ENCODE peak calls at places on chromosomes 2 and 18, in four cellular contexts. One of them, this sample, is unnamed.

GRCh38 chr2:239028253-239028619 is 180.4 kb downstream of the TWIST2 start:
- DNase-seq in H1: no peak
- DNase-seq in HepG2: no peak
- DNase-seq in K562: no peak
- DNase-seq in this sample: no peak

GRCh38 chr2:74617123-74617522 is 31.0 kb downstream of the M1AP start:
- DNase-seq in K562: no peak
- DNase-seq in H1: no peak
- DNase-seq in HepG2: no peak
- DNase-seq in this sample: no peak

GRCh38 chr2:71784734-71785549 is 331.6 kb downstream of the DYSF start:
- DNase-seq in K562: peak
- DNase-seq in HepG2: peak
- DNase-seq in H1: peak
- DNase-seq in this sample: no peak

GRCh38 chr2:34849827-34850226 is 1250.7 kb upstream of the FAM98A start:
- DNase-seq in K562: no peak
- DNase-seq in H1: no peak
- DNase-seq in HepG2: no peak
- DNase-seq in this sample: no peak

GRCh38 chr2:83572400-83572799 is 886.7 kb downstream of the SUCLG1 start:
- DNase-seq in H1: no peak
- DNase-seq in K562: no peak
- DNase-seq in HepG2: no peak
- DNase-seq in this sample: no peak

GRCh38 chr2:238995634-238996033 is 147.7 kb downstream of the TWIST2 start:
- DNase-seq in HepG2: no peak
- DNase-seq in K562: no peak
- DNase-seq in H1: no peak
- DNase-seq in this sample: no peak

GRCh38 chr2:206218792-206219509 is 55.5 kb upstream of the ZDBF2 start:
- DNase-seq in H1: no peak
- DNase-seq in HepG2: no peak
- DNase-seq in K562: no peak
- DNase-seq in this sample: no peak

GRCh38 chr2:230774348-230774951 is 61.8 kb downstream of the CAB39 start:
- DNase-seq in K562: peak
- DNase-seq in HepG2: no peak
- DNase-seq in H1: no peak
- DNase-seq in this sample: no peak

GRCh38 chr2:188808921-188809320 is 165.3 kb upstream of the COL3A1 start:
- DNase-seq in H1: no peak
- DNase-seq in HepG2: no peak
- DNase-seq in K562: no peak
- DNase-seq in this sample: no peak

GRCh38 chr2:76296400-76296799 is 585.7 kb upstream of the GCFC2 start:
- DNase-seq in K562: no peak
- DNase-seq in H1: no peak
- DNase-seq in HepG2: no peak
- DNase-seq in this sample: no peak

GRCh38 chr2:20223345-20224190 is 1.4 kb downstream of the SDC1 start:
- DNase-seq in H1: peak
- DNase-seq in HepG2: peak
- DNase-seq in K562: no peak
- DNase-seq in this sample: no peak

GRCh38 chr2:37911296-37911888 is 13.7 kb upstream of the RMDN2 start:
- DNase-seq in K562: no peak
- DNase-seq in H1: no peak
- DNase-seq in HepG2: no peak
- DNase-seq in this sample: no peak

GRCh38 chr18:26532367-26533340 is 15.7 kb downstream of the KCTD1 start:
- DNase-seq in HepG2: no peak
- DNase-seq in K562: no peak
- DNase-seq in H1: no peak
- DNase-seq in this sample: no peak

GRCh38 chr2:71686781-71687180 is 233.4 kb downstream of the DYSF start:
- DNase-seq in K562: no peak
- DNase-seq in HepG2: no peak
- DNase-seq in H1: no peak
- DNase-seq in this sample: no peak

GRCh38 chr2:192515937-192516336 is 321.2 kb upstream of the TMEFF2 start:
- DNase-seq in K562: no peak
- DNase-seq in HepG2: no peak
- DNase-seq in H1: no peak
- DNase-seq in this sample: no peak

GRCh38 chr2:191631754-191632153 is 46.2 kb upstream of the NABP1 start:
- DNase-seq in HepG2: peak
- DNase-seq in H1: no peak
- DNase-seq in K562: peak
- DNase-seq in this sample: no peak

GRCh38 chr18:44742741-44743311 is 62.1 kb downstream of the SETBP1 start:
- DNase-seq in K562: no peak
- DNase-seq in H1: no peak
- DNase-seq in HepG2: no peak
- DNase-seq in this sample: no peak

GRCh38 chr2:71736986-71737385 is 283.6 kb downstream of the DYSF start:
- DNase-seq in K562: no peak
- DNase-seq in H1: no peak
- DNase-seq in HepG2: no peak
- DNase-seq in this sample: no peak

DNA sequence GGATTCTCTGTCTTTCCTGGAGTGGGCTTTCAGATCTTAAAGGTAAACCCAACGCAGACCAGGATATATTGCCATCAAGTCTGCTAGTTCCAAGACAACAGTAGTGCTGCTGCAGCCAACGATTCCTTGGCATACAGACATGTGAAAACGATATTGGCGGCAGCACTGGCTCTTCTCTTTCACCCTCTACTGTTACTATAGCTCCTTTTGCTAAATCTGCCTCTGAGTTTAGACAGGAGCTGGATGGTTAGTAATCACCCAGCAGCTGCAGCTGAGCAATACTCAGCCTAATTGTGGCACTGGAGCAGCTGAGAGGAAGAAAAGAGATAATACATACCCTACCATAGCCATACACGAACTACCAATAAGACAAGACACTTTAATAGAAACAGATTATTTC is 4.0 kb downstream of the YES1 start:
- DNase-seq in K562: peak
- DNase-seq in HepG2: no peak
- DNase-seq in H1: no peak
- DNase-seq in this sample: no peak
- TF ChIP-seq HDAC6 in K562: no peak
- TF ChIP-seq HDAC6 in HepG2: no peak
- TF ChIP-seq HDAC6 in H1: no peak
- TF ChIP-seq HDAC6 in this sample: no peak

GRCh38 chr2:42200534-42201227 is 31.5 kb downstream of the EML4 start:
- DNase-seq in K562: no peak
- DNase-seq in HepG2: no peak
- DNase-seq in H1: no peak
- DNase-seq in this sample: no peak
- TF ChIP-seq HDAC6 in K562: no peak
- TF ChIP-seq HDAC6 in HepG2: no peak
- TF ChIP-seq HDAC6 in H1: no peak
- TF ChIP-seq HDAC6 in this sample: no peak

GRCh38 chr2:220075835-220076234 is 448.4 kb downstream of the SLC4A3 start:
- DNase-seq in HepG2: no peak
- DNase-seq in H1: no peak
- DNase-seq in K562: no peak
- DNase-seq in this sample: no peak

GRCh38 chr2:220077488-220077887 is 450.1 kb downstream of the SLC4A3 start:
- DNase-seq in HepG2: no peak
- DNase-seq in K562: no peak
- DNase-seq in H1: no peak
- DNase-seq in this sample: no peak

GRCh38 chr2:220079595-220079994 is 452.2 kb downstream of the SLC4A3 start:
- DNase-seq in H1: no peak
- DNase-seq in HepG2: no peak
- DNase-seq in K562: no peak
- DNase-seq in this sample: no peak

GRCh38 chr2:220078439-220078838 is 451.0 kb downstream of the SLC4A3 start:
- DNase-seq in HepG2: no peak
- DNase-seq in K562: no peak
- DNase-seq in H1: no peak
- DNase-seq in this sample: no peak

DNA sequence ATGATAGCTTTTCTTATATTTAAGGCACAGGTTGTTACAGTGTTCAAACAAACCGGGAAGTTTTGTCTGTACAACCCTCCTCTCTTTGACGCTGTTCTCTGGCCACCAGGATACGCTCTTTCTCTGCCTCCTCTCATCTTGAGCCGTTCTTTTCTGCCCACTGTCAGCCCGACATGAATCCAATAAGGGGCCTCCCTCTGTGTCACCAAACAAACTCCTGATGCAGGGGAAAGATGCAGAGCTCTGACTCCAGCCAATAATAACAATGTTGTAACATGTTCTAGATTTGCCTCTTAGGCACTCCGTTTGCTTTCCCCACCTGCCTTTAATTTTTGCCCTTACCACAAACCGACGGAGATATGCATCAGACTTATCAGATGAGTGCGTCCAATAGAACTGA is 449.3 kb downstream of the SLC4A3 start:
- DNase-seq in K562: no peak
- DNase-seq in HepG2: no peak
- DNase-seq in H1: no peak
- DNase-seq in this sample: no peak
- TF ChIP-seq HDAC6 in K562: no peak
- TF ChIP-seq HDAC6 in HepG2: no peak
- TF ChIP-seq HDAC6 in H1: no peak
- TF ChIP-seq HDAC6 in this sample: no peak

GRCh38 chr2:85277416-85278158 is 50.2 kb downstream of the TGOLN2 start:
- DNase-seq in K562: no peak
- DNase-seq in H1: no peak
- DNase-seq in HepG2: no peak
- DNase-seq in this sample: no peak

GRCh38 chr2:85276571-85277121 is 51.1 kb downstream of the TGOLN2 start:
- DNase-seq in K562: no peak
- DNase-seq in HepG2: no peak
- DNase-seq in H1: no peak
- DNase-seq in this sample: no peak

GRCh38 chr2:85272357-85272756 is 55.4 kb downstream of the TGOLN2 start:
- DNase-seq in HepG2: no peak
- DNase-seq in H1: no peak
- DNase-seq in K562: no peak
- DNase-seq in this sample: no peak

GRCh38 chr2:85275984-85276540 is 51.7 kb downstream of the TGOLN2 start:
- DNase-seq in H1: no peak
- DNase-seq in HepG2: no peak
- DNase-seq in K562: no peak
- DNase-seq in this sample: no peak

GRCh38 chr2:85273732-85274731 is 53.8 kb downstream of the TGOLN2 start:
- DNase-seq in H1: no peak
- DNase-seq in HepG2: peak
- DNase-seq in K562: peak
- DNase-seq in this sample: no peak
- TF ChIP-seq HDAC6 in H1: no peak
- TF ChIP-seq HDAC6 in HepG2: no peak
- TF ChIP-seq HDAC6 in K562: no peak
- TF ChIP-seq HDAC6 in this sample: no peak

GRCh38 chr2:202344178-202344577 is 31.9 kb upstream of the BMPR2 start:
- DNase-seq in HepG2: no peak
- DNase-seq in H1: no peak
- DNase-seq in K562: no peak
- DNase-seq in this sample: no peak
- TF ChIP-seq HDAC6 in HepG2: no peak
- TF ChIP-seq HDAC6 in H1: no peak
- TF ChIP-seq HDAC6 in K562: no peak
- TF ChIP-seq HDAC6 in this sample: no peak

DNA sequence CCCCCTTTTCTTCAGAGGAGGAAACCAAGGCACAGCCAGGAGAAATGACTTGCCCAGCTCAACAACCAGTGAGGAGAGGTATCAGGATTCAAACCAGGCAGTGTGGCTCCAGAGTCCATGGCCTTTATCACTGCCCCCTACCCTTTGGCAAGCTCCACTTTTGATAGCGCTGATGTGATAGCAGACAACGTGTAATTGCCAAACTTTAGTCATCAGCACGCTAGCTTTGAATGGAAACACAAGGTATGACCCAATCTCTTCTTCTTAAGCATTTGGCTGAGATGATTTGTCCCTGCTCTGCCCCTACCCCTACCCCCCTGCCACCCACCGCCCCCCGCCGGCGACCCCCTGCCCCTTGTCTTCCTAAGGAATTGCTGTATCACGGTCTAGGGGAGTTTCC is 75.3 kb upstream of the MAP4K4 start:
- DNase-seq in HepG2: no peak
- DNase-seq in H1: no peak
- DNase-seq in K562: no peak
- DNase-seq in this sample: no peak
- TF ChIP-seq HDAC6 in HepG2: no peak
- TF ChIP-seq HDAC6 in H1: no peak
- TF ChIP-seq HDAC6 in K562: no peak
- TF ChIP-seq HDAC6 in this sample: no peak

This sample was measured in GM12878.